ENCODE peak calls at places on chromosomes 12 and 14, in five cellular contexts. One of them, this sample, is unnamed.

GRCh38 chr12:132327351-132328171 is 1.8 kb downstream of the GALNT9 start:
- DNase-seq in endothelial cell of umbilical vein: peak; percentile 45
- DNase-seq in MM.1S: no peak
- DNase-seq in astrocyte: peak; percentile 87
- DNase-seq in PC-9: no peak
- DNase-seq in this sample: peak; percentile 69

GRCh38 chr12:57841445-57841844 is 5.1 kb downstream of the CTDSP2 start:
- DNase-seq in endothelial cell of umbilical vein: no peak
- DNase-seq in MM.1S: no peak
- DNase-seq in astrocyte: no peak
- DNase-seq in PC-9: no peak
- DNase-seq in this sample: no peak

GRCh38 chr12:89499857-89500256 is 24.7 kb downstream of the GALNT4 start:
- DNase-seq in endothelial cell of umbilical vein: no peak
- DNase-seq in MM.1S: no peak
- DNase-seq in astrocyte: no peak
- DNase-seq in PC-9: no peak
- DNase-seq in this sample: no peak

GRCh38 chr12:22578328-22578727 is 34.0 kb upstream of the C2CD5 start:
- DNase-seq in endothelial cell of umbilical vein: no peak
- DNase-seq in MM.1S: no peak
- DNase-seq in astrocyte: no peak
- DNase-seq in PC-9: no peak
- DNase-seq in this sample: no peak

GRCh38 chr12:81819991-81820633 is 61.0 kb upstream of the PPFIA2 start:
- DNase-seq in endothelial cell of umbilical vein: no peak
- DNase-seq in MM.1S: no peak
- DNase-seq in astrocyte: peak; percentile 88
- DNase-seq in PC-9: no peak
- DNase-seq in this sample: peak; percentile 15

GRCh38 chr14:90820958-90821357 is 4.7 kb upstream of the TTC7B start:
- DNase-seq in endothelial cell of umbilical vein: no peak
- DNase-seq in MM.1S: peak; percentile 77
- DNase-seq in astrocyte: peak; percentile 75
- DNase-seq in PC-9: no peak
- DNase-seq in this sample: peak; percentile 92

GRCh38 chr12:63845726-63846125 is 1.2 kb downstream of the SRGAP1 start:
- DNase-seq in endothelial cell of umbilical vein: peak; percentile 56
- DNase-seq in MM.1S: no peak
- DNase-seq in astrocyte: peak; percentile 34
- DNase-seq in PC-9: peak; percentile 89
- DNase-seq in this sample: peak; percentile 75

GRCh38 chr12:56683-57346 is 9.8 kb upstream of the IQSEC3 start:
- DNase-seq in endothelial cell of umbilical vein: no peak
- DNase-seq in MM.1S: no peak
- DNase-seq in astrocyte: no peak
- DNase-seq in PC-9: no peak
- DNase-seq in this sample: peak; percentile 27

GRCh38 chr14:51395361-51395849 is 155.4 kb downstream of the TMX1 start:
- DNase-seq in endothelial cell of umbilical vein: peak; percentile 91
- DNase-seq in MM.1S: no peak
- DNase-seq in astrocyte: peak; percentile 81
- DNase-seq in PC-9: no peak
- DNase-seq in this sample: peak; percentile 95

GRCh38 chr12:111412007-111412829 is 6.5 kb downstream of the SH2B3 start:
- DNase-seq in endothelial cell of umbilical vein: peak; percentile 51
- DNase-seq in MM.1S: no peak
- DNase-seq in astrocyte: no peak
- DNase-seq in PC-9: no peak
- DNase-seq in this sample: no peak

GRCh38 chr12:56414401-56414800 is 34.8 kb downstream of the TIMELESS start:
- DNase-seq in endothelial cell of umbilical vein: no peak
- DNase-seq in MM.1S: no peak
- DNase-seq in astrocyte: no peak
- DNase-seq in PC-9: no peak
- DNase-seq in this sample: no peak

GRCh38 chr14:76262591-76262990 is 110.9 kb downstream of the GPATCH2L start:
- DNase-seq in endothelial cell of umbilical vein: no peak
- DNase-seq in MM.1S: no peak
- DNase-seq in astrocyte: no peak
- DNase-seq in PC-9: no peak
- DNase-seq in this sample: no peak

GRCh38 chr12:92438641-92439396 is 264.0 kb upstream of the PLEKHG7 start:
- DNase-seq in endothelial cell of umbilical vein: no peak
- DNase-seq in MM.1S: no peak
- DNase-seq in astrocyte: no peak
- DNase-seq in PC-9: no peak
- DNase-seq in this sample: no peak

GRCh38 chr14:103124501-103125001 is 1.3 kb downstream of the TNFAIP2 start:
- DNase-seq in endothelial cell of umbilical vein: no peak
- DNase-seq in MM.1S: no peak
- DNase-seq in astrocyte: no peak
- DNase-seq in PC-9: no peak
- DNase-seq in this sample: no peak

GRCh38 chr12:59646636-59647035 is 50.8 kb downstream of the SLC16A7 start:
- DNase-seq in endothelial cell of umbilical vein: no peak
- DNase-seq in MM.1S: no peak
- DNase-seq in astrocyte: no peak
- DNase-seq in PC-9: no peak
- DNase-seq in this sample: peak; percentile 21

GRCh38 chr12:92466391-92467305 is 236.1 kb upstream of the PLEKHG7 start:
- DNase-seq in endothelial cell of umbilical vein: no peak
- DNase-seq in MM.1S: peak; percentile 79
- DNase-seq in astrocyte: peak; percentile 13
- DNase-seq in PC-9: no peak
- DNase-seq in this sample: no peak

GRCh38 chr12:102769323-102769916 is 147.6 kb downstream of the PAH start:
- DNase-seq in endothelial cell of umbilical vein: peak; percentile 34
- DNase-seq in MM.1S: peak; percentile 49
- DNase-seq in astrocyte: peak; percentile 26
- DNase-seq in PC-9: peak; percentile 47
- DNase-seq in this sample: peak; percentile 28

GRCh38 chr14:102221026-102221425 is 81.3 kb downstream of the WDR20 start:
- DNase-seq in endothelial cell of umbilical vein: peak; percentile 44
- DNase-seq in MM.1S: no peak
- DNase-seq in astrocyte: no peak
- DNase-seq in PC-9: peak; percentile 63
- DNase-seq in this sample: peak; percentile 47

GRCh38 chr14:60863251-60863650 is 117.6 kb downstream of the TRMT5 start:
- DNase-seq in endothelial cell of umbilical vein: no peak
- DNase-seq in MM.1S: no peak
- DNase-seq in astrocyte: no peak
- DNase-seq in PC-9: no peak
- DNase-seq in this sample: no peak

GRCh38 chr12:11650279-11650696 is 814 bp downstream of the ETV6 start:
- DNase-seq in endothelial cell of umbilical vein: no peak
- DNase-seq in MM.1S: no peak
- DNase-seq in astrocyte: no peak
- DNase-seq in PC-9: no peak
- DNase-seq in this sample: no peak

GRCh38 chr12:51683763-51684357 is 92.8 kb downstream of the SCN8A start:
- DNase-seq in endothelial cell of umbilical vein: peak; percentile 91
- DNase-seq in MM.1S: no peak
- DNase-seq in astrocyte: peak; percentile 69
- DNase-seq in PC-9: no peak
- DNase-seq in this sample: peak; percentile 69

GRCh38 chr12:130081420-130081819 is 80.8 kb upstream of the FZD10 start:
- DNase-seq in endothelial cell of umbilical vein: no peak
- DNase-seq in MM.1S: no peak
- DNase-seq in astrocyte: no peak
- DNase-seq in PC-9: no peak
- DNase-seq in this sample: no peak

GRCh38 chr14:45251912-45252311 is 1.1 kb downstream of the MIS18BP1 start:
- DNase-seq in endothelial cell of umbilical vein: peak; percentile 39
- DNase-seq in MM.1S: peak; percentile 59
- DNase-seq in astrocyte: no peak
- DNase-seq in PC-9: peak; percentile 36
- DNase-seq in this sample: peak; percentile 21

GRCh38 chr12:38160318-38161122 is 156.1 kb upstream of the ALG10B start:
- DNase-seq in endothelial cell of umbilical vein: no peak
- DNase-seq in MM.1S: no peak
- DNase-seq in astrocyte: no peak
- DNase-seq in PC-9: no peak
- DNase-seq in this sample: no peak

GRCh38 chr14:100345711-100346110 is 22.6 kb downstream of the SLC25A47 start:
- DNase-seq in endothelial cell of umbilical vein: no peak
- DNase-seq in MM.1S: no peak
- DNase-seq in astrocyte: no peak
- DNase-seq in PC-9: no peak
- DNase-seq in this sample: no peak

GRCh38 chr14:100348253-100348729 is 25.2 kb downstream of the SLC25A47 start:
- DNase-seq in endothelial cell of umbilical vein: no peak
- DNase-seq in MM.1S: no peak
- DNase-seq in astrocyte: no peak
- DNase-seq in PC-9: no peak
- DNase-seq in this sample: no peak

GRCh38 chr14:100350283-100350926 is 27.3 kb downstream of the SLC25A47 start:
- DNase-seq in endothelial cell of umbilical vein: no peak
- DNase-seq in MM.1S: no peak
- DNase-seq in astrocyte: no peak
- DNase-seq in PC-9: no peak
- DNase-seq in this sample: no peak

GRCh38 chr14:100348779-100349708 is 25.9 kb downstream of the SLC25A47 start:
- DNase-seq in endothelial cell of umbilical vein: no peak
- DNase-seq in MM.1S: no peak
- DNase-seq in astrocyte: no peak
- DNase-seq in PC-9: no peak
- DNase-seq in this sample: no peak

DNA sequence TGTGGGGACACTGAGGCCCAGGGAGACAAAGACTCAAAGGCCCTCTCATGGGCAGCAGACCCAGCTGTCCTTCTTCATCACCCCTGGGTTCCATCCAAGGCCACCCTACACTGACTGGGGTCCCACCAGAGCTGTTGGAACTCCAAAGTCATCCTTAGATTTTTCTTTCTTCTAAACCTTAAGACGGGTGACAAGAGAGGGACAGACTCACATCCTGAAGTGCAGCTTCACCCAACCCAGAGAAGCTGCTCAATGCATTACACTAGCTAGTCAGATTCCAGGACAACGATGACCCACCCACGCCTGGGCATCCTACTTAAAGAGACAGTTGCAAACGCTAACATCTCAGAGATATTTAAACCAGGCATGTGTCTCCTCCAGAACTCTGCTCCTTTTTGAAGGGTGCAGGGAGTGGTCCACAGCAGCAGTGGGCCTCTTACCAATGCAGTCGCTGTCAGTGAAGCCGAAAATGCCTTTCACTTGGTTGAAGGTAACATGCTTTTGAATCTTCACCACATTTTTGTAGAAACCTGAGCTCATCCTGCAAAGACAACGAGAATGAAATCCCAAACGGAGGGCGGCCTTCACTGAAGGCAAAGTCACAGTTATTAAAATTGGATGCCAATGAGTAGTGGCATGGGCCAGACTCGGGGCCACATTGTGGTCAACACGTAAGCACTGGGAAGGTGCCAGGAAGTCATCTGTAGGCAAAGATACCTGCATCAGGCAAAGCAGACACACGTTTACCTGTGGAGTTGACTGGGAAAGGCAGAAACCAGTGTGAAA is 23.4 kb downstream of the SLC25A47 start:
- DNase-seq in endothelial cell of umbilical vein: no peak
- DNase-seq in MM.1S: no peak
- DNase-seq in astrocyte: no peak
- DNase-seq in PC-9: no peak
- DNase-seq in this sample: no peak
- H3K4me3 ChIP-seq in endothelial cell of umbilical vein: no peak overlapping the region
- H3K4me3 ChIP-seq in MM.1S: no peak overlapping the region
- H3K4me3 ChIP-seq in astrocyte: no peak overlapping the region
- H3K4me3 ChIP-seq in PC-9: no peak overlapping the region
- H3K4me3 ChIP-seq in this sample: no peak overlapping the region

DNA sequence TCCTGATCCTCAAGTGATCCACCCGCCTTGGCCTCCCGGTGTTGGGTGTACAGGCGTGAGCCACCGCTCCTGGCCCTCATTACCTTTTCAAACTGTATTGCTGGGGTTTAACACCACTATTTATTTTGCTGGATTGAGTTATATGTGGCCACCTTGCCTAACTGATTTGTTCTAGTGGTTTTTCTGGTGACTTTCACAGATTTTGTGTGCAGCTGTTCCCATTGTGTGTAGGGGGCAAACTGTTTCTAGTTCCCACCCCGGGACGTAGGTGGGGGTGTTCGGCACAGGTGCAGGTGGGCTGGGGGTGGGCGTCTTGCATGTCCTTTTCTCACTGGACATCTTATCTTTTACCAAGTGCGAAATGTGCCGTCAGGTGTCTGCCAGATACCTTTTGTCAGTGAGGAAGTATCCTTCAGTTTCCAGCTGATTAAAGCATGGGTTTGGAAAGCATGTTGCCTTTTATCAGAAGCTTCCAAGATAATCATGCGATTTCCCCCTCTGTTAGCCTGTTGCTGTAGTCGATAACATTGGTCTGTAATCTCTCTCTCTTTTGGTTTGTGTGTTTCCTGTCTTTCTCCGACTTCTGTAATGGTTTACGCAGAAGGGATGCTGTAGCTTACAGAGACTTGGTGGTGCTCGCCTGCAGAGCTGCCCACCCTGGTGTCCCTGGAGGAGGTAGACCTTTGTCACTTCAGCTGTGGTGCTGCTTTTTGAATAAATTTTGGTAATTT is 33.6 kb downstream of the AACS start:
- DNase-seq in endothelial cell of umbilical vein: peak; percentile 6
- DNase-seq in MM.1S: no peak
- DNase-seq in astrocyte: no peak
- DNase-seq in PC-9: no peak
- DNase-seq in this sample: no peak
- TF ChIP-seq EZH2 in endothelial cell of umbilical vein: no peak
- TF ChIP-seq EZH2 in MM.1S: no peak
- TF ChIP-seq EZH2 in astrocyte: no peak
- TF ChIP-seq EZH2 in PC-9: no peak
- TF ChIP-seq EZH2 in this sample: no peak

GRCh38 chr12:109466305-109466704 is 10.8 kb downstream of the KCTD10 start:
- DNase-seq in endothelial cell of umbilical vein: no peak
- DNase-seq in MM.1S: no peak
- DNase-seq in astrocyte: no peak
- DNase-seq in PC-9: no peak
- DNase-seq in this sample: no peak
- H3K4me3 ChIP-seq in endothelial cell of umbilical vein: no peak overlapping the region
- H3K4me3 ChIP-seq in MM.1S: no peak overlapping the region
- H3K4me3 ChIP-seq in astrocyte: no peak overlapping the region
- H3K4me3 ChIP-seq in PC-9: no peak overlapping the region
- H3K4me3 ChIP-seq in this sample: no peak overlapping the region

GRCh38 chr14:104135121-104135903 is 3.1 kb upstream of the KIF26A start:
- DNase-seq in endothelial cell of umbilical vein: peak; percentile 29
- DNase-seq in MM.1S: no peak
- DNase-seq in astrocyte: no peak
- DNase-seq in PC-9: no peak
- DNase-seq in this sample: no peak

GRCh38 chr14:104136472-104137296 is 1.7 kb upstream of the KIF26A start:
- DNase-seq in endothelial cell of umbilical vein: no peak
- DNase-seq in MM.1S: no peak
- DNase-seq in astrocyte: no peak
- DNase-seq in PC-9: no peak
- DNase-seq in this sample: no peak

GRCh38 chr14:104134061-104134965 is 4.1 kb upstream of the KIF26A start:
- DNase-seq in endothelial cell of umbilical vein: no peak
- DNase-seq in MM.1S: no peak
- DNase-seq in astrocyte: no peak
- DNase-seq in PC-9: no peak
- DNase-seq in this sample: no peak

GRCh38 chr14:104137297-104138097 is 890 bp upstream of the KIF26A start:
- DNase-seq in endothelial cell of umbilical vein: peak; percentile 51
- DNase-seq in MM.1S: peak; percentile 19
- DNase-seq in astrocyte: no peak
- DNase-seq in PC-9: no peak
- DNase-seq in this sample: no peak

GRCh38 chr14:104135904-104136471 is 2.4 kb upstream of the KIF26A start:
- DNase-seq in endothelial cell of umbilical vein: no peak
- DNase-seq in MM.1S: no peak
- DNase-seq in astrocyte: no peak
- DNase-seq in PC-9: no peak
- DNase-seq in this sample: no peak
- TF ChIP-seq EZH2 in endothelial cell of umbilical vein: peak; percentile 61
- TF ChIP-seq EZH2 in MM.1S: no peak
- TF ChIP-seq EZH2 in astrocyte: peak; percentile 63
- TF ChIP-seq EZH2 in PC-9: no peak
- TF ChIP-seq EZH2 in this sample: peak; percentile 52